ENCODE peak calls at places on chromosomes 2 and 18, in four cellular contexts. A is OCI-LY7, D is A549, I is PC-3. R is an unnamed sample.

GRCh38 chr18:26547302-26548143 is 830 bp downstream of the KCTD1 start:
- DNase-seq in A (peak), D (peak), I (no peak), R (peak)

GRCh38 chr18:60413944-60414547 is 41.5 kb upstream of the MC4R start:
- DNase-seq in A (peak), D (no peak), I (peak), R (peak)

GRCh38 chr2:73085691-73086090 is 14.2 kb upstream of the SFXN5 start:
- DNase-seq in A (peak), D (peak), I (peak), R (peak)

GRCh38 chr2:204177977-204178522 is 241.5 kb downstream of the ICOS start:
- DNase-seq in A (peak), D (no peak), I (peak), R (peak)

GRCh38 chr2:30425326-30425725 is 21.7 kb upstream of the LCLAT1 start:
- DNase-seq in A (no peak), D (no peak), I (no peak), R (no peak)

GRCh38 chr2:190911813-190912212 is 31.2 kb downstream of the GLS start:
- DNase-seq in A (no peak), D (no peak), I (peak), R (peak)

GRCh38 chr2:45651415-45652089 is at the start of gene PRKCE:
- DNase-seq in A (peak), D (peak), I (peak), R (peak)

GRCh38 chr2:37436324-37436723 is 91.9 kb downstream of the QPCT start:
- DNase-seq in A (no peak), D (no peak), I (no peak), R (no peak)

GRCh38 chr2:226307440-226308365 is 491.9 kb downstream of the IRS1 start:
- DNase-seq in A (no peak), D (no peak), I (no peak), R (no peak)

GRCh38 chr18:75875559-75875958 is 448.1 kb upstream of the SMIM21 start:
- DNase-seq in A (no peak), D (no peak), I (no peak), R (no peak)

GRCh38 chr2:84022810-84023431 is 436.2 kb downstream of the SUCLG1 start:
- DNase-seq in A (peak), D (peak), I (peak), R (peak)

GRCh38 chr2:26178746-26179436 is 6.0 kb downstream of the GAREM2 start:
- DNase-seq in A (no peak), D (no peak), I (peak), R (no peak)

DNA sequence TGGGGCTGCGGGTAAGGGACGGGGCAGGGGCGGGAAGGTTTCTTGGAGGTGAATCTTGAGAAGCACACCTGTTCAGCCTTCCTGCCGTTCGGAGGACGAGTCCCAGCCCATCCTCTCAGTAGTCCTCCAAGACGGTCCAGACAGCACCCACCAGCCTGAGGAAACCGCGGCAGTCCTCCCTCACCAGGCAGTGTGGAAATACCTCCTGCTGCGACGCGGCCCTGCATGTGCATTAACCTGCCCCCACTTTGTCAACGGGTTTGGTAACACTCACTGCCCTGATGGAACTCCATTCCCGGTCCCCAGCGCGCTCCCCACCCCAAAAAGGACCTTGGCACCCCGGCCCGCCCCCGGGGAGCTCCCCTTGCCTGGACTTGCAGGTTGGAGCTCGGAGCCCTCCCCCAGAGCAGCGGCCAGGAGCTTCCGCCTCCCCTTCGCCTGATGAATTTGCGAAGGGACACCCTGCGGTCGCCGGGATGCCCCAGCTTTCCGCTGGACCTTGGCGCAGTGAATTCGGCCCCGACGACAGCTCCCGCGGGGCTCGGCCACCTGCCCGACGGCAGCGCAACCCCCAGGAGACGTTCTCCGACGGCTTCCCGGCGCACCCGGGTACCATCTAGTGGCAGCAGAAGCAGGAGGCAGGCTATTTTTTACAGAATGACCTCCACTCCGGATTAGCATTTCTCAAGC is 31.5 kb downstream of the ACVR1C start:
- DNase-seq in A (no peak), D (peak), I (peak), R (peak)
- TF ChIP-seq CTCF in A (peak), D (peak), I (peak), R (peak)

DNA sequence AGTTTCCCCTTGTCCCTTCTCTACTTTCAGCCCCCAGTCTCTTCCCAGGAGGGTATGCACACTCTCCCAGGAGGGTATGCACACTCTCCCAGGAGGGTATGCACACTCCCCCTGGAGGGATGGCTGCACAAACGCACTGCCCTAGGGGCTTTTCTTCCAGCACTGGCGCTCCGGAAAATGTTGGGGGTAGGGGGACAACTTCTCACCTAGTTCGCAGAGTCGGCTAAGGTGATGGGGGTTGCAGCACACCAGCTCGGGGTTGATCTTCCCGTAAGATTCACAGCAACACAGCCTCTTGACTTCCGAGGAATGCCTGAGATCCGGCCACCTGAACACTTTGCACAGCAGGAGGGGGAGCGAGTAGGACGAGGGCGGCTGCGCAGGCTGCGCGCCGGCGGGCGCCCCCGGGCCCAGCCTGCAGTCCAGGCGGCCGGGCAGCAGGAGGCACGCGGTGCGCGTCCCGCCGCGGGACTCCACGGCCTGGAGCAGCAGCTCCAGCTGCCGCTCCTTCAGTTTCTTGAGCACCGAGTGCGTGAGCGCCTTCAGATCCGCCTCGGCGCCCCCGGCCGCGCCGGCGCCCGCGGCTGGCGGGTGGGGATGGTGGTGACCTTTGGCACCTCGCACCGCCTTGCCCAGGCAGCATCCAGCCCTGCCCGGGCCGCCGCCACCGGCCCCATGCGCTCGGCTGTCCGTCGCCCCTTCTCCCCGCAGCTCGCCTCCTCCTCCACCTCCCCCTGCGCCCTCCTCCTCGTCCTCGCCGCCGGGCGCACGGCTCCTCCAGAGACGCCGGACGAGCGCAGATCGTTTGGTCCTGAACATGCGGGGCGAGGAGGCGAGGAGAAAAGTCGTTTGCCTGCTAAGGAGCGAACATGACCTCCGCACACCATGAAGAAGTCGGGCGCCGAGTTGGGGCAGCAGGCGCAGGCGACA is 894 bp downstream of the SMAD7 start:
- DNase-seq in A (peak), D (no peak), I (peak), R (peak)
- TF ChIP-seq CTCF in A (no peak), D (no peak), I (no peak), R (peak)

GRCh38 chr2:28594369-28595108 is 98.7 kb downstream of the PLB1 start:
- DNase-seq in A (peak), D (peak), I (peak), R (peak)

GRCh38 chr2:28593356-28593755 is 97.5 kb downstream of the PLB1 start:
- DNase-seq in A (no peak), D (no peak), I (no peak), R (no peak)

GRCh38 chr2:28594029-28594368 is 98.1 kb downstream of the PLB1 start:
- DNase-seq in A (no peak), D (no peak), I (no peak), R (no peak)

GRCh38 chr2:28592481-28592880 is 96.6 kb downstream of the PLB1 start:
- DNase-seq in A (no peak), D (no peak), I (no peak), R (no peak)

GRCh38 chr2:28595323-28595722 is 99.5 kb downstream of the PLB1 start:
- DNase-seq in A (no peak), D (no peak), I (no peak), R (no peak)
- TF ChIP-seq CTCF in A (no peak), D (no peak), I (no peak), R (no peak)

GRCh38 chr2:236308855-236309668 is 44.9 kb upstream of the ASB18 start:
- DNase-seq in A (no peak), D (no peak), I (peak), R (no peak)

GRCh38 chr2:236311286-236311685 is 47.1 kb upstream of the ASB18 start:
- DNase-seq in A (no peak), D (no peak), I (no peak), R (no peak)

GRCh38 chr2:236306825-236307540 is 42.8 kb upstream of the ASB18 start:
- DNase-seq in A (no peak), D (no peak), I (no peak), R (no peak)

GRCh38 chr2:236305964-236306605 is 41.9 kb upstream of the ASB18 start:
- DNase-seq in A (no peak), D (no peak), I (no peak), R (no peak)

DNA sequence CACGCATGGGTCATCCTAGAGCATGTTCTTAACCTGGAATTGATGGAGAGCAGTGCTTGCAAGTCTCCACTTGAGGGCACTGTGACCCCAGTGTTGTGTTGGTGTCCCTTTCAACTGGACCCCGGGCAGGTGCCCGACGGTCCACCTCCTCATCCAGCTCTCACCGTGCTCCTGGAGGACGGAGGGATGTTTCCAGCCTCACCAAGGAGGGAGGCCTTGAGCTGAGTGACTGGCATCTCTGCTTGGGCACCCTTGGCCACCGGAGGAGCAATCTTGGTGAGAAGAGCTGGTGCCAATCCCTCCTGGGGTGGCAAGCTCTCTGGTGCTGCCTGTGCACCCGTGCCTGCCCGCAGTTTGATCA is 45.4 kb upstream of the ASB18 start:
- DNase-seq in A (peak), D (peak), I (no peak), R (no peak)
- TF ChIP-seq CTCF in A (peak), D (peak), I (peak), R (peak)

GRCh38 chr2:239086325-239087020 is 238.6 kb downstream of the TWIST2 start:
- DNase-seq in A (no peak), D (no peak), I (no peak), R (no peak)

GRCh38 chr2:239085201-239085992 is 237.5 kb downstream of the TWIST2 start:
- DNase-seq in A (no peak), D (no peak), I (no peak), R (no peak)

GRCh38 chr2:239081622-239082021 is 233.7 kb downstream of the TWIST2 start:
- DNase-seq in A (no peak), D (no peak), I (no peak), R (no peak)

GRCh38 chr2:239082425-239082824 is 234.5 kb downstream of the TWIST2 start:
- DNase-seq in A (no peak), D (no peak), I (no peak), R (no peak)

GRCh38 chr2:239084007-239084406 is 236.1 kb downstream of the TWIST2 start:
- DNase-seq in A (no peak), D (no peak), I (no peak), R (no peak)
- TF ChIP-seq CTCF in A (no peak), D (no peak), I (no peak), R (no peak)

GRCh38 chr2:109451671-109452070 is 162.1 kb downstream of the SEPTIN10 start:
- DNase-seq in A (no peak), D (no peak), I (no peak), R (no peak)

GRCh38 chr2:109450574-109451265 is 163.0 kb downstream of the SEPTIN10 start:
- DNase-seq in A (no peak), D (no peak), I (no peak), R (no peak)

GRCh38 chr2:109447251-109447661 is 166.5 kb downstream of the SEPTIN10 start:
- DNase-seq in A (no peak), D (no peak), I (no peak), R (no peak)

GRCh38 chr2:109447811-109448210 is 166.0 kb downstream of the SEPTIN10 start:
- DNase-seq in A (no peak), D (no peak), I (no peak), R (no peak)

DNA sequence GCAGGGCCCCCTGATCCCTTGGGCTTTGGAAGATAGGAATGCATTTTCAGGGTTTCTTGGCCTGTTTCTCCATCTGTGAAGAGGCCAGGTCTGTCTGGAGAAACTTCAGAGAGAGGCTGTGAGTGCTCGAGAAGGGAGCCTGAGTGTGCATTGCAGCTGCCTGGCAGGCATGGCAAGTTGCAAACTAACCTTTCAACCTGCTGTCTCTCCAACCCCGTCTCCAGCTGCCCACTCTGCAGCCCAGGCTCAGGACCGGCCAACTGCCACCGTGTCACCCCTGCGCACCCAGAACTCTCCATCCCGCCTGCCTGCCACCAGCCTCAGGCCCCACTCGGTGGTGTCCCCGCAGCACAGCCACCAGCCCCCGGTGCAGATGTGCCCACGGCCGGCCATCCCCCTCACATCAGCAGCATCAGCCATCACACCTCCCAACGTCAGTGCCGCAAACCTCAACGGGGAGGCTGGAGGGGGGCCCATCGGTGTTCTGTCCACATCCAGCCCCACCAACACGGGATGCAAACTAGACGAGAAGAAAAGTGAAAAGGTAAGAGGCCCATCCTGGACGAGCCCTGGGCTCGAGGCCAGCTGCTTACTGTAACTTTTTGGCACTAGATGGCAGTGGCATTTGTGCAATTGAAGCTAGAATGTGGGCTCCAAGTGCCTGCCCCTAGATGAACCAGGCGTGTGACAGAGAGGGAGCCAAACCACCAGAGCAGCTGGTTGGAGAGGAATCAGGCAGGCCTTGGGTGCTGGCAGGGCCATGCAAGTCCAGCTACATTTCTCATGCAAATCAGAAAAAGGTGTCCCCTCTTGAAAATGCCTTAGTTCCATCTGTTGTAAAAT is 164.6 kb downstream of the SEPTIN10 start:
- DNase-seq in A (no peak), D (no peak), I (peak), R (no peak)
- TF ChIP-seq CTCF in A (no peak), D (no peak), I (peak), R (no peak)

DNA sequence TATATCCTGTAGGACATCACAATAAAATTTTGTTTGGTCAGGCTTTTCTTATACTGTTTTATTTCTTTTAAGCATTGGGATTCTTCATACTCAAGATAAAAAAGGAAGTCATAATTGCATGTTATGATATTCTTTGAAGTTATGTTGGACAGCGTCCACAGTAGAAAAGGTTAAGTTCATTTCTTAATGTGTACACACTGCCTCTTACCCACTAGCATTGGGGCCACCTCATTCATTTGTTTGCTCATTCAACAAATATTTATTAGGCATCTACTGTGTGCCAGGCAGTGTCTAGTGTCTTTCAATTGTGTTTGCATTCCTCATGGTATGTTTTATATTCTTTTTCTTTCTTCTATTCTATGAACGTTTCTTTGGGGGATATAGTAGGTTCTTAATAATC is 70.2 kb downstream of the PTPRM start:
- DNase-seq in A (no peak), D (no peak), I (peak), R (no peak)
- TF ChIP-seq CTCF in A (no peak), D (no peak), I (no peak), R (no peak)

DNA sequence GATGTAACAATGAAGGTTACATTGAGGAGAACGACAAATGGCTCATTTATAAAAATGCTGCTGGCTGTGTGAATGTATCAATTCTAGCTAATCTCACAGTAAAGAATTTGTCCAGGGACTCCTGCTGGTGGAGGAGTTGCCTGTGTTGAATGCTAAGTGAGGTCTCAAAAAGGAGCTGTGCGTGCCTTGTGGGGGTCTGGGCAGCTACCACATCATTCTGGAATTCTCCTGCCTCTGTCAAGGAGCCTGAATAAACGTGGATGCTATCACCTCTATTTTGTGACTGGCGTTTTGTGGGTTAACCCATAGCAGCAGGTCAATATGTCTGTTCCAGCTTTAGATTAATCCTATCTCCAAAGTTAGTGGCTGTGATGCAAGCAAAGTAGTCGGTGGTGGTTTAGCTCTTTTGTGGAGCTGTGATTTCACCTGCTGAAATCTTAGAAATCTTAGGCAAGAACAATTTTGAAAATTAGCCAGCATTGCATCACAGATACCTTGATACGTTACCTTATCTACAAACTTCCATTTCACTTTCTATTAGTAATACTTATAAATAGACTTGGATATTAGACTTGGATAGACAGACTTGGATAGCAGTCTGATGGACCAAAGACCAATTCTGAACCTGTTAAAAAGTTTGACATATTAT is 96.8 kb downstream of the MTCL1 start:
- DNase-seq in A (no peak), D (no peak), I (no peak), R (no peak)
- TF ChIP-seq CTCF in A (no peak), D (no peak), I (no peak), R (no peak)

GRCh38 chr2:127068351-127068741 is 38.6 kb downstream of the BIN1 start:
- DNase-seq in A (no peak), D (no peak), I (no peak), R (no peak)
- TF ChIP-seq CTCF in A (no peak), D (no peak), I (no peak), R (peak)

GRCh38 chr2:182758379-182758778 is 42.3 kb downstream of the DNAJC10 start:
- DNase-seq in A (no peak), D (no peak), I (no peak), R (no peak)
- TF ChIP-seq CTCF in A (no peak), D (no peak), I (no peak), R (no peak)